ENCODE peak calls at places on chromosome 21, in four cellular contexts. One of them, this sample, is unnamed.

GRCh38 chr21:31731112-31731801 is 661 bp downstream of the SCAF4 start:
- DNase-seq in heart left ventricle: peak
- DNase-seq in K562: peak
- DNase-seq in IMR-90: no peak
- DNase-seq in this sample: no peak

GRCh38 chr21:35208810-35209517 is 159.9 kb upstream of the RUNX1 start:
- DNase-seq in heart left ventricle: no peak
- DNase-seq in K562: no peak
- DNase-seq in IMR-90: peak
- DNase-seq in this sample: no peak

GRCh38 chr21:32253215-32253641 is 25.6 kb downstream of the MIS18A start:
- DNase-seq in heart left ventricle: peak
- DNase-seq in K562: no peak
- DNase-seq in IMR-90: peak
- DNase-seq in this sample: peak

GRCh38 chr21:46168659-46169386 is 13.4 kb upstream of the FTCD start:
- DNase-seq in heart left ventricle: no peak
- DNase-seq in K562: no peak
- DNase-seq in IMR-90: no peak
- DNase-seq in this sample: no peak

GRCh38 chr21:28738305-28738704 is 254.4 kb downstream of the LTN1 start:
- DNase-seq in heart left ventricle: no peak
- DNase-seq in K562: no peak
- DNase-seq in IMR-90: no peak
- DNase-seq in this sample: no peak

GRCh38 chr21:29961291-29962027 is 21.7 kb upstream of the GRIK1 start:
- DNase-seq in heart left ventricle: peak
- DNase-seq in K562: no peak
- DNase-seq in IMR-90: no peak
- DNase-seq in this sample: no peak

GRCh38 chr21:45617021-45617930 is 26.2 kb upstream of the PCBP3 start:
- DNase-seq in heart left ventricle: no peak
- DNase-seq in K562: no peak
- DNase-seq in IMR-90: no peak
- DNase-seq in this sample: no peak

GRCh38 chr21:44433791-44434567 is 21.3 kb upstream of the LRRC3 start:
- DNase-seq in heart left ventricle: peak
- DNase-seq in K562: no peak
- DNase-seq in IMR-90: no peak
- DNase-seq in this sample: no peak

GRCh38 chr21:27681038-27681437 is 714.1 kb upstream of the ADAMTS5 start:
- DNase-seq in heart left ventricle: no peak
- DNase-seq in K562: no peak
- DNase-seq in IMR-90: peak
- DNase-seq in this sample: no peak

GRCh38 chr21:35273331-35273730 is 224.2 kb upstream of the RUNX1 start:
- DNase-seq in heart left ventricle: no peak
- DNase-seq in K562: peak
- DNase-seq in IMR-90: no peak
- DNase-seq in this sample: no peak

GRCh38 chr21:45052960-45053359 is 21.4 kb upstream of the ADARB1 start:
- DNase-seq in heart left ventricle: no peak
- DNase-seq in K562: no peak
- DNase-seq in IMR-90: no peak
- DNase-seq in this sample: no peak

GRCh38 chr21:37139154-37139553 is 66.1 kb downstream of the TTC3 start:
- DNase-seq in heart left ventricle: no peak
- DNase-seq in K562: no peak
- DNase-seq in IMR-90: no peak
- DNase-seq in this sample: no peak

GRCh38 chr21:32043458-32043857 is 170.6 kb downstream of the HUNK start:
- DNase-seq in heart left ventricle: no peak
- DNase-seq in K562: no peak
- DNase-seq in IMR-90: no peak
- DNase-seq in this sample: no peak

GRCh38 chr21:45543371-45543709 is 1.1 kb upstream of the SLC19A1 start:
- DNase-seq in heart left ventricle: peak
- DNase-seq in K562: no peak
- DNase-seq in IMR-90: no peak
- DNase-seq in this sample: no peak

GRCh38 chr21:35825370-35825769 is 235.0 kb downstream of the SETD4 start:
- DNase-seq in heart left ventricle: no peak
- DNase-seq in K562: no peak
- DNase-seq in IMR-90: no peak
- DNase-seq in this sample: no peak

GRCh38 chr21:45505416-45506021 is 36.7 kb downstream of the SLC19A1 start:
- DNase-seq in heart left ventricle: peak
- DNase-seq in K562: no peak
- DNase-seq in IMR-90: no peak
- DNase-seq in this sample: no peak

GRCh38 chr21:44461005-44461404 is 5.7 kb downstream of the LRRC3 start:
- DNase-seq in heart left ventricle: no peak
- DNase-seq in K562: no peak
- DNase-seq in IMR-90: no peak
- DNase-seq in this sample: no peak

GRCh38 chr21:36200089-36200561 is 43.5 kb downstream of the DOP1B start:
- DNase-seq in heart left ventricle: no peak
- DNase-seq in K562: no peak
- DNase-seq in IMR-90: no peak
- DNase-seq in this sample: no peak

GRCh38 chr21:37153935-37154350 is 80.9 kb downstream of the TTC3 start:
- DNase-seq in heart left ventricle: no peak
- DNase-seq in K562: no peak
- DNase-seq in IMR-90: peak
- DNase-seq in this sample: no peak

GRCh38 chr21:19566975-19567374 is 1163.4 kb upstream of the TMPRSS15 start:
- DNase-seq in heart left ventricle: no peak
- DNase-seq in K562: no peak
- DNase-seq in IMR-90: no peak
- DNase-seq in this sample: no peak

GRCh38 chr21:33541105-33541711 is 709 bp downstream of the GART start:
- DNase-seq in heart left ventricle: no peak
- DNase-seq in K562: peak
- DNase-seq in IMR-90: peak
- DNase-seq in this sample: no peak

GRCh38 chr21:23111070-23111605 is 2112.9 kb downstream of the NCAM2 start:
- DNase-seq in heart left ventricle: no peak
- DNase-seq in K562: no peak
- DNase-seq in IMR-90: no peak
- DNase-seq in this sample: no peak

GRCh38 chr21:27759091-27759659 is 792.3 kb upstream of the ADAMTS5 start:
- DNase-seq in heart left ventricle: peak
- DNase-seq in K562: no peak
- DNase-seq in IMR-90: no peak
- DNase-seq in this sample: no peak

GRCh38 chr21:43284700-43285099 is 115.9 kb downstream of the CRYAA start:
- DNase-seq in heart left ventricle: peak
- DNase-seq in K562: no peak
- DNase-seq in IMR-90: no peak
- DNase-seq in this sample: no peak

GRCh38 chr21:27206368-27206982 is 239.6 kb upstream of the ADAMTS5 start:
- DNase-seq in heart left ventricle: no peak
- DNase-seq in K562: no peak
- DNase-seq in IMR-90: peak
- DNase-seq in this sample: no peak

GRCh38 chr21:16304700-16305099 is 574.9 kb downstream of the USP25 start:
- DNase-seq in heart left ventricle: no peak
- DNase-seq in K562: no peak
- DNase-seq in IMR-90: no peak
- DNase-seq in this sample: no peak

GRCh38 chr21:41879190-41879998 is at the start of gene PRDM15:
- DNase-seq in heart left ventricle: peak
- DNase-seq in K562: peak
- DNase-seq in IMR-90: peak
- DNase-seq in this sample: peak
- TF ChIP-seq POLR2A in heart left ventricle: peak
- TF ChIP-seq POLR2A in K562: peak
- TF ChIP-seq POLR2A in IMR-90: peak
- TF ChIP-seq POLR2A in this sample: peak

DNA sequence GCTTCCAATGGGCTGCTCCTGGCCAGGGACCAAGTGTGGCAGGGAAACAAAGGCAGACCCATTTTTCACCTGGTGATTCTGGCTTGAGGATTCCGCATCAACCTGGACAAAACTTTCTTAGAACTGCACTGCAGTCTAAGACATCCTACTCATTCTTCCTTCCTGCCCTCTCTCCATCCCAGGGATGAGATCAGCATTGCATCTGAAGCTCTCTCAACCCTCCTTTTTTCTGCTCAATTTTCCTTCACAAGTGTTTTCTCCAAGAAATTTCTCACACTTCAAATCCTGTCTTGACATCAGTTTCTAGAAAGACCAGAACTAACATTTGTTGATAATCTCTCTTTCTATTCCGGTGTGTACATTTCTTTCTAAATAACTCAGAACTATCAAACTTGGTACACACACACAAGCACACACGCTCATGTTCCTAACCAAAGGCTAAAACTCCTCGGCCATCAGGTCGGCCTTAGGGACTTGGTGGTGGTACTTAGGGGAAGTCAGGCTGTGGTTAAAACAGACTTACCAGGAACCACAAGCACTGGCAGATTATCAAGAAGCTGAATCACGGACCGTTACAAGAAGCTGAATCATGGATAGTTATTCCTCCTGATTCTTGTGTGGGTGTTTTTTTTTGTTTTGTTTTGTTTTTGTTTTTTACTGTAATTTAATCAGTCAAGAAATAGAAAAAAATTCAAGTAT is 21.0 kb upstream of the CXADR start:
- DNase-seq in heart left ventricle: no peak
- DNase-seq in K562: no peak
- DNase-seq in IMR-90: peak
- DNase-seq in this sample: peak
- TF ChIP-seq POLR2A in heart left ventricle: no peak
- TF ChIP-seq POLR2A in K562: no peak
- TF ChIP-seq POLR2A in IMR-90: no peak
- TF ChIP-seq POLR2A in this sample: no peak

GRCh38 chr21:38388684-38389676 is 109.3 kb downstream of the ERG start:
- DNase-seq in heart left ventricle: no peak
- DNase-seq in K562: no peak
- DNase-seq in IMR-90: no peak
- DNase-seq in this sample: no peak
- TF ChIP-seq POLR2A in heart left ventricle: no peak
- TF ChIP-seq POLR2A in K562: no peak
- TF ChIP-seq POLR2A in IMR-90: no peak
- TF ChIP-seq POLR2A in this sample: no peak

GRCh38 chr21:25607151-25607811 is at the start of gene MRPL39:
- DNase-seq in heart left ventricle: peak
- DNase-seq in K562: peak
- DNase-seq in IMR-90: peak
- DNase-seq in this sample: peak
- TF ChIP-seq POLR2A in heart left ventricle: peak
- TF ChIP-seq POLR2A in K562: peak
- TF ChIP-seq POLR2A in IMR-90: peak
- TF ChIP-seq POLR2A in this sample: peak

GRCh38 chr21:21000576-21001175 is 2.5 kb downstream of the NCAM2 start:
- DNase-seq in heart left ventricle: no peak
- DNase-seq in K562: no peak
- DNase-seq in IMR-90: no peak
- DNase-seq in this sample: no peak
- TF ChIP-seq POLR2A in heart left ventricle: no peak
- TF ChIP-seq POLR2A in K562: no peak
- TF ChIP-seq POLR2A in IMR-90: no peak
- TF ChIP-seq POLR2A in this sample: no peak

GRCh38 chr21:14275806-14276205 is 59.8 kb downstream of the RBM11 start:
- DNase-seq in heart left ventricle: no peak
- DNase-seq in K562: no peak
- DNase-seq in IMR-90: no peak
- DNase-seq in this sample: no peak

GRCh38 chr21:14271053-14271452 is 55.1 kb downstream of the RBM11 start:
- DNase-seq in heart left ventricle: no peak
- DNase-seq in K562: peak
- DNase-seq in IMR-90: no peak
- DNase-seq in this sample: no peak

GRCh38 chr21:14270631-14271030 is 54.7 kb downstream of the RBM11 start:
- DNase-seq in heart left ventricle: no peak
- DNase-seq in K562: peak
- DNase-seq in IMR-90: no peak
- DNase-seq in this sample: no peak

DNA sequence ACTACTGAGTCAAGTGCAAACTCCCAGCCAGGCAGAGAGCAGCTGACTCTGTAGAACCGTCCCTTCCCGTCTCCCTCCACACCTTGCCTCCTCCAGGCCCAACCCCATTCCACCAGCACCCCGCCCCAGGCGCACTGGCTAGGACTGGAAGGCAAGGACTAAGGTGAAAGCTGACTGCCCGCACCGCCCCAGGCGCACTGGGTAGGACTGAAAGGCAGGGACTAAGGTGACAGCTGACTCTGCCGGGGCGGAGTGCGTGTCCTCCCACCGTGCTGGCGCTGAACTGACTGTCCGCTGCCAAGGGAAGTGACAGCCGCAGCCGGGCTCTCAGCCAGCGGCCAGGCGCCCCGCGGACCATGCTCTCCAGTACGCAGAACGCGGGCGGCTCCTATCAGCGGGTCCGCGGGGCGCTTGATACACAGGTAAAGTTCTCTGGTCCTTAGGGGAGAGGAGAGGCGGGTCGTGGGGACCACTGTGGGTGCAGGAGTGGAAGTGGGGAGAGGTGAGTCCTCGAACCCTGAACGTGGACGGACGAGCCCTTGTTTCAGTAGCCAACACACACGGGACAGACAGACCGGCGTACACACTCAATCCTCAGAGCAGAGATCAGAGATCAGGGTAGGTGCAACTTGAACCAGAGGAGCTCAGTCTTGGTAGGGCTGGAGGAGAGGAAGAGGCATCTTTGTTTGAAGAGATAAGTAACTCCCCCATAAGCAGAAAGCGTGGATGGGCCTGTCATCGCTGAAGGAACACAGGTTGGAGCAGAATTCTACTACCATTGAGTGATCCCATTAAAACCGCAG is 58.0 kb downstream of the RBM11 start:
- DNase-seq in heart left ventricle: peak
- DNase-seq in K562: peak
- DNase-seq in IMR-90: no peak
- DNase-seq in this sample: no peak
- TF ChIP-seq POLR2A in heart left ventricle: no peak
- TF ChIP-seq POLR2A in K562: no peak
- TF ChIP-seq POLR2A in IMR-90: no peak
- TF ChIP-seq POLR2A in this sample: no peak

This sample was measured in H54.